ENCODE peak calls at places on chromosomes 16 and 17, in seven cellular contexts. M is neuronal stem cell, I is sigmoid colon, H is GM23248, X is adrenal gland, Y is cardiac muscle cell, O is ovary. C is an unnamed sample. For H3K27me3 and H3K4me1, the result is how much of the 10 kb centered on the place peaks cover.

GRCh38 chr17:31541559-31541958 is 150.1 kb downstream of the RAB11FIP4 start:
- DNase-seq in M (no peak), I (no peak), H (peak), X (no peak), Y (no peak), O (no peak), C (no peak)

GRCh38 chr16:26623442-26623841 is 443.3 kb upstream of the C16orf82 start:
- DNase-seq in M (no peak), I (no peak), H (no peak), X (no peak), Y (no peak), O (no peak), C (no peak)

GRCh38 chr17:61285483-61286320 is 113.9 kb upstream of the TBX2 start:
- DNase-seq in M (no peak), I (no peak), H (peak), X (no peak), Y (peak), O (no peak), C (no peak)

GRCh38 chr17:56593741-56594527 is 435 bp downstream of the NOG start:
- DNase-seq in M (no peak), I (peak), H (peak), X (peak), Y (peak), O (peak), C (no peak)

GRCh38 chr17:67390646-67391480 is 13.8 kb downstream of the PITPNC1 start:
- DNase-seq in M (no peak), I (no peak), H (peak), X (peak), Y (peak), O (peak), C (peak)

GRCh38 chr17:39929657-39930407 is 2.3 kb downstream of the LRRC3C start:
- DNase-seq in M (no peak), I (no peak), H (peak), X (no peak), Y (peak), O (no peak), C (no peak)

GRCh38 chr17:55601874-55602364 is 90.7 kb upstream of the SMIM36 start:
- DNase-seq in M (peak), I (no peak), H (peak), X (no peak), Y (peak), O (no peak), C (no peak)

GRCh38 chr17:37770631-37771518 is 26.0 kb upstream of the HNF1B start:
- DNase-seq in M (peak), I (no peak), H (peak), X (peak), Y (peak), O (peak), C (no peak)

GRCh38 chr17:12537436-12537835 is 128.3 kb upstream of the MYOCD start:
- DNase-seq in M (no peak), I (no peak), H (no peak), X (no peak), Y (no peak), O (no peak), C (no peak)

GRCh38 chr16:61792194-61792904 is 243.9 kb downstream of the CDH8 start:
- DNase-seq in M (no peak), I (no peak), H (peak), X (no peak), Y (peak), O (no peak), C (no peak)

DNA sequence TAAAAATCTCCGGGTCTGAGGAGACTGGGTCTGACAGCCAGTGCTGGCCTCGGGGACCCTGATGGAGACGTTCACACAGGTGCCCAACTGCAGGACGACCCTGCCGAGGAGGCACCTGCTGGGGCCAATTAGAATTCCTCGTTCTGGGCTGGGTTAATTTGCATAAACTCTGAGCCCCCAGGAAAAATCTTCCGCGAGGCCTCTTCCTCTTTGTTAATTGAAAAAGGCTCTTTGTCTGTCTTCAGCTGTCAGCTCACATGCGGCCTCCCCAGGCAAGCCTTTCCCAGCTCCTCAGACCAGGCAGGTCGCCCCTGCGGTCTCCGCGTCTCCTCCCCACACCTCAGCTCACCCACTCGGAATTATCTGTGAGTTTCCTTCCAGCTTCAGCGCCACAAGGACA is 400.2 kb downstream of the SEC14L1 start:
- DNase-seq in M (no peak), I (no peak), H (no peak), X (no peak), Y (no peak), O (no peak), C (no peak)
- H3K27me3 ChIP-seq in M (under half), I (under half), H (half or more), X (under half), Y (under half), O (under half), C (under half)

DNA sequence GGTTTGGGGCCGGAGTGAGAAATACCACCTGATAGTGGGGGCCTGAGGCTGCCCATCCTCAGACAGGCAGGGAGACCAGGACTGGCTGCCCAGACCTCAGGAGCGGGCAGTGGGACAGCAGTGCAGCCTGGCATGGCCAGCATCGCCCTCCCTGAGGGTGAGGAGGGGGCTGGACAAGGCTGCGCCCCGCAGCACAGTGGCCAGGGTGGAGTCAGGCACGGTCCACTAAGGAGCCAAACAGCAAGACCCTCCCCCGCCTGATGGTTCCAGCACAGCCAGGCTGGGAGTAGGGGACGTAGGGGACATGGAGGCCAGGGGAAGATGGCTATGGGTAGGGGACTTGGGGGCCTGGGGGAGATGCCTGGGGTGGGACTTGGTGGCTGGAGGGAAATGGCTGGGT is 3.3 kb downstream of the ZNF598 start:
- DNase-seq in M (no peak), I (no peak), H (no peak), X (no peak), Y (no peak), O (no peak), C (no peak)
- H3K4me1 ChIP-seq in M (under half), I (half or more), H (under half), X (under half), Y (under half), O (under half), C (under half)

GRCh38 chr17:81391964-81392908 is 3.0 kb upstream of the BAHCC1 start:
- DNase-seq in M (no peak), I (peak), H (peak), X (peak), Y (peak), O (peak), C (peak)

GRCh38 chr17:81394377-81394747 is 895 bp upstream of the BAHCC1 start:
- DNase-seq in M (no peak), I (no peak), H (peak), X (no peak), Y (no peak), O (no peak), C (no peak)

GRCh38 chr17:81391268-81391963 is 3.8 kb upstream of the BAHCC1 start:
- DNase-seq in M (no peak), I (no peak), H (no peak), X (peak), Y (no peak), O (peak), C (no peak)

GRCh38 chr17:81393684-81394376 is 1.4 kb upstream of the BAHCC1 start:
- DNase-seq in M (peak), I (peak), H (peak), X (peak), Y (peak), O (peak), C (peak)

GRCh38 chr17:81392909-81393654 is 2.2 kb upstream of the BAHCC1 start:
- DNase-seq in M (no peak), I (no peak), H (peak), X (no peak), Y (no peak), O (no peak), C (no peak)
- H3K27me3 ChIP-seq in M (under half), I (under half), H (under half), X (under half), Y (under half), O (under half), C (under half)

GRCh38 chr17:77365584-77366186 is 224.9 kb downstream of the SEC14L1 start:
- DNase-seq in M (no peak), I (peak), H (peak), X (peak), Y (peak), O (peak), C (peak)
- H3K4me1 ChIP-seq in M (under half), I (half or more), H (half or more), X (half or more), Y (under half), O (under half), C (under half)

DNA sequence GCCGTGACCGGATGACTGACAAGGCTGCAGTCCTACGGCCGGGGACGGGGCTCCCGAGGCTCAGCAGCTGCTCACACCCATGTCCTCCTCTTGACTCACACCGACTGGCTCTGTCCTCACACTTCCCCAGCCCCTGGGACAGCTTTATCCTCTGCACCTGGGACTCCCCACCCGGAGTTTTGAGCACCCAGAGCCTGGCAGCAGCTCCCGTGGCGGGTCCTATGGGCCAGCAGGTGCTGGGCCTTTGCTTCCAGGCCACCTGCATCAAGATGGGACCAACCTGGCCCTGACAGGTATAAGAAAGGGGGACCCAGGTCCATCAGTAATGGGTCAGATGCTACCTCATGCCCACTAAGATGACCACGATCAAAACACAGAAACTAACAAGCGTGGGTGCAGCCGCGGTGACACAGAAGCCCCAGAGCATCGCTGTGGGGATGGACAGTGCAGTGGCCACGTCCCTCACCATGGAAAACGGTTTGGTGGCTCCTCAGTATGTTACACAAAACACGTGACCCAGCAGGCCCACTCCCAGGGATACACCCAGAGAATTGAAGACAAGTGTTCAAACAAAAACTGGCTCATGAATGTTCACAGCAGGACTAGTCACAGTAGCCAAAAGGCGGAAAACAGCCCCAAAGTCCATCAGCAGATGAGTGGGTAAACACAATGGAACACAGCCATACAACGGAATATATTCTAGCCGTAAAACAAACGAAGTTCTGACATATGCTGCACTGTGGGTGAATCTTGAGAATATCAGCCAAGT is 3.3 kb upstream of the NOTUM start:
- DNase-seq in M (no peak), I (no peak), H (no peak), X (no peak), Y (no peak), O (no peak), C (no peak)
- H3K27me3 ChIP-seq in M (under half), I (half or more), H (under half), X (under half), Y (half or more), O (under half), C (under half)

DNA sequence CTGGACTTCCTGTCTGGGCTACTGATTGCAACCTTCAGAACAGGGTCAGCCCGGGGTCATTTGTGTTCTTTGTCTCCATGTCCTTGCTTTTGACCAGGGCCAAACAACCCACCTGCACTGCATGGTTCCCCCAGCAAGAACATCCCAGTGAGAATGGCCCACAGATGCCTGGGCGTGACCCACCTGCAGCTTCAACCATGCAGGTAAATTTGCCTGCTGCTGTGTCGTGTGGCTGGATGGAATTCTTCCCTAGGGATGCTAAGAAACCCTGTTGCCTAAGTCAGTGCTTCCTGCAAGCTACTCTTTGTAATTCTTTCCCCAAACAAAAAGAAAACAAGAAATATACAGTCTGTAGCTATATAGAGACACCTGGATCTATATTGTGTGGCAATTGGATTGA is 12.5 kb downstream of the CDH13 start:
- DNase-seq in M (no peak), I (peak), H (no peak), X (no peak), Y (no peak), O (no peak), C (no peak)
- H3K4me1 ChIP-seq in M (under half), I (under half), H (under half), X (under half), Y (under half), O (under half), C (under half)

GRCh38 chr17:79070266-79070880 is 4.3 kb upstream of the ENGASE start:
- DNase-seq in M (no peak), I (peak), H (no peak), X (no peak), Y (no peak), O (no peak), C (no peak)
- H3K27me3 ChIP-seq in M (under half), I (under half), H (under half), X (under half), Y (under half), O (under half), C (under half)

GRCh38 chr17:21351366-21352065 is 24.6 kb upstream of the KCNJ12 start:
- DNase-seq in M (no peak), I (peak), H (no peak), X (no peak), Y (no peak), O (peak), C (no peak)

GRCh38 chr17:21352221-21352980 is 23.8 kb upstream of the KCNJ12 start:
- DNase-seq in M (no peak), I (peak), H (no peak), X (no peak), Y (no peak), O (no peak), C (no peak)

GRCh38 chr17:21354796-21355385 is 21.3 kb upstream of the KCNJ12 start:
- DNase-seq in M (no peak), I (no peak), H (no peak), X (no peak), Y (no peak), O (no peak), C (no peak)

GRCh38 chr17:21353326-21354010 is 22.7 kb upstream of the KCNJ12 start:
- DNase-seq in M (no peak), I (peak), H (peak), X (no peak), Y (peak), O (no peak), C (no peak)

DNA sequence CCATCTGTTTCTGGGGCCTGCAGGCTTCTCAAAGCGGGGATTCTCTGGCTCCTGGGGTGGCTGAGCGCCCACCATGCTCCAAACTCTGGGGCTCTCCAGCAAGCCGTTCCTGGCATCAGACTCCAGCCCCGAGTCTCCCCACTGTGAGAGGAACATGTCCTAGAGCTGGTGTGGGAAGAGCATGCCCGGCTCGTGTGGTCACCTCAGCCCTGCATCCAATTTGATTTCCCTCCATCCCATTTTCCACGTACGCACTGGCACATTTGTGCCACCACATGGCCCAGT is 23.2 kb upstream of the KCNJ12 start:
- DNase-seq in M (no peak), I (peak), H (no peak), X (no peak), Y (no peak), O (no peak), C (no peak)
- H3K4me1 ChIP-seq in M (under half), I (under half), H (under half), X (under half), Y (under half), O (under half), C (under half)

C was measured in ascending aorta.